ENCODE peak calls at places on chromosomes 2 and 18, in six cellular contexts. R is activated naive CD4-positive, alpha-beta T cell; S is suprapubic skin; Y is stimulated activated CD4-positive, alpha-beta T cell treated with anti-CD3 and anti-CD28 coated beads, Interleukin-2, amount 100 ng/mL, for 48 hours; K is stimulated activated CD8-positive, alpha-beta memory T cell treated with anti-CD3 and anti-CD28 coated beads, Interleukin-7, amount 100 ng/mL, for 1 hour; Z is activated T-helper 1 cell treated with anti-CD3 and anti-CD28 coated beads, Interleukin-12 subunit alpha, Interleukin-12 subunit beta, Interleukin-2, Interleukin-4 antibody, amounts not matched to agents 30 ng/mL and 10 ng/mL and 1 ng/mL, durations not matched to agents 14 hours and 24 hours and 36 hours. O is an unnamed sample.

GRCh38 chr2:162401871-162402270 is 57.9 kb downstream of the GCA start:
- DNase-seq in R (no peak), S (no peak), Y (no peak), K (no peak), Z (no peak), O (no peak)

GRCh38 chr2:62136956-62137355 is 59.0 kb upstream of the B3GNT2 start:
- DNase-seq in R (no peak), S (no peak), Y (no peak), K (no peak), Z (no peak), O (no peak)

GRCh38 chr2:79630060-79630459 is 117.2 kb downstream of the CTNNA2 start:
- DNase-seq in R (no peak), S (no peak), Y (no peak), K (no peak), Z (no peak), O (no peak)

GRCh38 chr18:5195656-5196055 is 1.4 kb downstream of the AKAIN1 start:
- DNase-seq in R (no peak), S (no peak), Y (no peak), K (no peak), Z (no peak), O (no peak)

GRCh38 chr2:155546715-155547555 is 785.6 kb downstream of the NR4A2 start:
- DNase-seq in R (no peak), S (no peak), Y (no peak), K (no peak), Z (no peak), O (no peak)

GRCh38 chr2:196957881-196958525 is 31.5 kb upstream of the PGAP1 start:
- DNase-seq in R (no peak), S (no peak), Y (no peak), K (no peak), Z (no peak), O (no peak)

GRCh38 chr2:38170098-38170497 is 94.1 kb upstream of the CYP1B1 start:
- DNase-seq in R (no peak), S (no peak), Y (no peak), K (no peak), Z (no peak), O (no peak)

GRCh38 chr2:85888020-85888744 is 608 bp downstream of the ST3GAL5 start:
- DNase-seq in R (no peak), S (no peak), Y (peak), K (no peak), Z (peak), O (no peak)

GRCh38 chr18:10405014-10405493 is 49.4 kb upstream of the APCDD1 start:
- DNase-seq in R (no peak), S (no peak), Y (no peak), K (no peak), Z (no peak), O (no peak)

GRCh38 chr2:118842687-118843491 is 4.6 kb downstream of the EN1 start:
- DNase-seq in R (no peak), S (no peak), Y (no peak), K (no peak), Z (no peak), O (no peak)

GRCh38 chr2:143878131-143878530 is 641.8 kb downstream of the ZEB2 start:
- DNase-seq in R (no peak), S (no peak), Y (no peak), K (no peak), Z (no peak), O (no peak)

O was measured in esophagus squamous epithelium.